ENCODE peak calls at places on chromosomes 7 and 10, in seven cellular contexts. One of them, this sample, is unnamed. For H3K4me1 and H3K27me3, the result is how much of the 10 kb centered on the place peaks cover.

GRCh38 chr10:76388321-76388720 is 956.9 kb downstream of the LRMDA start:
- DNase-seq in prostate gland: no peak
- DNase-seq in left ventricle myocardium inferior: no peak
- DNase-seq in ascending aorta: no peak
- DNase-seq in spleen: no peak
- DNase-seq in CD8-positive, alpha-beta memory T cell: no peak
- DNase-seq in IMR-90: peak
- DNase-seq in this sample: no peak

GRCh38 chr10:48536916-48537890 is 67.7 kb downstream of the ARHGAP22 start:
- DNase-seq in ascending aorta: no peak
- DNase-seq in spleen: peak
- DNase-seq in prostate gland: no peak
- DNase-seq in left ventricle myocardium inferior: no peak
- DNase-seq in CD8-positive, alpha-beta memory T cell: no peak
- DNase-seq in IMR-90: no peak
- DNase-seq in this sample: no peak

GRCh38 chr10:123135415-123136141 is at the start of gene HMX3:
- DNase-seq in IMR-90: peak
- DNase-seq in left ventricle myocardium inferior: no peak
- DNase-seq in spleen: no peak
- DNase-seq in prostate gland: no peak
- DNase-seq in ascending aorta: no peak
- DNase-seq in CD8-positive, alpha-beta memory T cell: no peak
- DNase-seq in this sample: no peak

GRCh38 chr10:127243490-127244272 is 47.3 kb upstream of the INSYN2A start:
- DNase-seq in IMR-90: peak
- DNase-seq in spleen: no peak
- DNase-seq in CD8-positive, alpha-beta memory T cell: peak
- DNase-seq in prostate gland: no peak
- DNase-seq in ascending aorta: no peak
- DNase-seq in left ventricle myocardium inferior: no peak
- DNase-seq in this sample: no peak

GRCh38 chr10:97050205-97050745 is 135.5 kb downstream of the SLIT1 start:
- DNase-seq in prostate gland: no peak
- DNase-seq in left ventricle myocardium inferior: no peak
- DNase-seq in CD8-positive, alpha-beta memory T cell: no peak
- DNase-seq in spleen: peak
- DNase-seq in ascending aorta: no peak
- DNase-seq in IMR-90: no peak
- DNase-seq in this sample: no peak

GRCh38 chr10:62732841-62733653 is 71.5 kb upstream of the ADO start:
- DNase-seq in prostate gland: no peak
- DNase-seq in left ventricle myocardium inferior: no peak
- DNase-seq in CD8-positive, alpha-beta memory T cell: peak
- DNase-seq in spleen: peak
- DNase-seq in IMR-90: peak
- DNase-seq in ascending aorta: no peak
- DNase-seq in this sample: no peak

GRCh38 chr10:44234471-44234850 is 150.4 kb downstream of the CXCL12 start:
- DNase-seq in spleen: no peak
- DNase-seq in left ventricle myocardium inferior: no peak
- DNase-seq in CD8-positive, alpha-beta memory T cell: no peak
- DNase-seq in ascending aorta: no peak
- DNase-seq in prostate gland: no peak
- DNase-seq in IMR-90: no peak
- DNase-seq in this sample: no peak

GRCh38 chr10:97540669-97541500 is 31.7 kb upstream of the ANKRD2 start:
- DNase-seq in prostate gland: no peak
- DNase-seq in IMR-90: no peak
- DNase-seq in left ventricle myocardium inferior: no peak
- DNase-seq in spleen: peak
- DNase-seq in ascending aorta: no peak
- DNase-seq in CD8-positive, alpha-beta memory T cell: no peak
- DNase-seq in this sample: no peak

GRCh38 chr7:57176928-57177635 is 44.8 kb upstream of the ZNF479 start:
- DNase-seq in ascending aorta: no peak
- DNase-seq in spleen: peak
- DNase-seq in IMR-90: no peak
- DNase-seq in left ventricle myocardium inferior: no peak
- DNase-seq in CD8-positive, alpha-beta memory T cell: no peak
- DNase-seq in prostate gland: no peak
- DNase-seq in this sample: no peak

GRCh38 chr10:49299816-49300139 is 808 bp downstream of the C10orf71 start:
- DNase-seq in prostate gland: no peak
- DNase-seq in CD8-positive, alpha-beta memory T cell: no peak
- DNase-seq in IMR-90: no peak
- DNase-seq in ascending aorta: no peak
- DNase-seq in spleen: no peak
- DNase-seq in left ventricle myocardium inferior: no peak
- DNase-seq in this sample: no peak

GRCh38 chr10:33066558-33067236 is 108.7 kb upstream of the ITGB1 start:
- DNase-seq in spleen: no peak
- DNase-seq in left ventricle myocardium inferior: no peak
- DNase-seq in ascending aorta: no peak
- DNase-seq in IMR-90: peak
- DNase-seq in prostate gland: no peak
- DNase-seq in CD8-positive, alpha-beta memory T cell: no peak
- DNase-seq in this sample: no peak

GRCh38 chr7:121558288-121558687 is 162.2 kb upstream of the FAM3C start:
- DNase-seq in IMR-90: no peak
- DNase-seq in left ventricle myocardium inferior: no peak
- DNase-seq in ascending aorta: no peak
- DNase-seq in prostate gland: no peak
- DNase-seq in spleen: no peak
- DNase-seq in CD8-positive, alpha-beta memory T cell: no peak
- DNase-seq in this sample: no peak

GRCh38 chr7:30800785-30801252 is 29.6 kb downstream of the MINDY4 start:
- DNase-seq in CD8-positive, alpha-beta memory T cell: peak
- DNase-seq in prostate gland: peak
- DNase-seq in left ventricle myocardium inferior: no peak
- DNase-seq in spleen: no peak
- DNase-seq in ascending aorta: peak
- DNase-seq in IMR-90: peak
- DNase-seq in this sample: peak

DNA sequence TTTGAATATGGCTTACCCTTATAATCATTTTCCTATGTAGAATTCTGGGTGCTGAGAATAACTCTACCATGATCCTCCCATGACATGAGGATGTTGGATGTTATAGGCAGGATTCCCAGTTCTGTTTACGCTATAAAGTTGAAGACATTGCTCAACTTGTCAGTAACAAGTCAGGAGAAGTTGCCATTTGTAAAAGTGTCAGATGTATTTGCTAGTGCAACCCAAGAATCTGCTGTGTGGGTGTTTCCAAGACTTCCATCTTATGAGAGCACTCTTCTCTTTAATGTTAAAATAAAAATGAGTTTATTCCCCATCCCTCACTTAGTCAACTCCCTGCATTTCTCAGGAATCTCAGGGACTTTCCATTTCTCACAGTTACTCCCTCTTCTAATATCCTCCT is 233.6 kb downstream of the C7orf25 start:
- DNase-seq in prostate gland: no peak
- DNase-seq in IMR-90: no peak
- DNase-seq in spleen: no peak
- DNase-seq in left ventricle myocardium inferior: no peak
- DNase-seq in CD8-positive, alpha-beta memory T cell: no peak
- DNase-seq in ascending aorta: no peak
- DNase-seq in this sample: no peak
- H3K4me1 ChIP-seq in prostate gland: under half
- H3K4me1 ChIP-seq in IMR-90: under half
- H3K4me1 ChIP-seq in spleen: under half
- H3K4me1 ChIP-seq in left ventricle myocardium inferior: under half
- H3K4me1 ChIP-seq in CD8-positive, alpha-beta memory T cell: under half
- H3K4me1 ChIP-seq in ascending aorta: under half
- H3K4me1 ChIP-seq in this sample: under half

GRCh38 chr10:99519690-99520039 is 13.1 kb upstream of the NKX2-3 start:
- DNase-seq in IMR-90: no peak
- DNase-seq in spleen: no peak
- DNase-seq in ascending aorta: no peak
- DNase-seq in left ventricle myocardium inferior: no peak
- DNase-seq in CD8-positive, alpha-beta memory T cell: no peak
- DNase-seq in prostate gland: no peak
- DNase-seq in this sample: no peak
- H3K27me3 ChIP-seq in IMR-90: half or more
- H3K27me3 ChIP-seq in spleen: under half
- H3K27me3 ChIP-seq in ascending aorta: under half
- H3K27me3 ChIP-seq in left ventricle myocardium inferior: half or more
- H3K27me3 ChIP-seq in CD8-positive, alpha-beta memory T cell: under half
- H3K27me3 ChIP-seq in prostate gland: under half
- H3K27me3 ChIP-seq in this sample: under half

GRCh38 chr10:59905066-59905734 is 1.2 kb downstream of the CCDC6 start:
- DNase-seq in IMR-90: peak
- DNase-seq in prostate gland: peak
- DNase-seq in ascending aorta: no peak
- DNase-seq in spleen: peak
- DNase-seq in left ventricle myocardium inferior: no peak
- DNase-seq in CD8-positive, alpha-beta memory T cell: no peak
- DNase-seq in this sample: no peak

GRCh38 chr10:59905735-59906416 is 480 bp downstream of the CCDC6 start:
- DNase-seq in IMR-90: no peak
- DNase-seq in CD8-positive, alpha-beta memory T cell: no peak
- DNase-seq in left ventricle myocardium inferior: no peak
- DNase-seq in prostate gland: no peak
- DNase-seq in ascending aorta: no peak
- DNase-seq in spleen: peak
- DNase-seq in this sample: no peak

GRCh38 chr10:59907537-59907917 is 1.2 kb upstream of the CCDC6 start:
- DNase-seq in CD8-positive, alpha-beta memory T cell: no peak
- DNase-seq in left ventricle myocardium inferior: no peak
- DNase-seq in ascending aorta: no peak
- DNase-seq in spleen: no peak
- DNase-seq in prostate gland: no peak
- DNase-seq in IMR-90: no peak
- DNase-seq in this sample: no peak

GRCh38 chr10:59907918-59908807 is 1.8 kb upstream of the CCDC6 start:
- DNase-seq in spleen: no peak
- DNase-seq in ascending aorta: peak
- DNase-seq in IMR-90: peak
- DNase-seq in CD8-positive, alpha-beta memory T cell: peak
- DNase-seq in left ventricle myocardium inferior: no peak
- DNase-seq in prostate gland: peak
- DNase-seq in this sample: peak

GRCh38 chr10:59906417-59907202 is at the start of gene CCDC6:
- DNase-seq in CD8-positive, alpha-beta memory T cell: peak
- DNase-seq in spleen: peak
- DNase-seq in left ventricle myocardium inferior: peak
- DNase-seq in ascending aorta: peak
- DNase-seq in IMR-90: peak
- DNase-seq in prostate gland: peak
- DNase-seq in this sample: peak
- H3K4me1 ChIP-seq in CD8-positive, alpha-beta memory T cell: under half
- H3K4me1 ChIP-seq in spleen: half or more
- H3K4me1 ChIP-seq in left ventricle myocardium inferior: half or more
- H3K4me1 ChIP-seq in ascending aorta: under half
- H3K4me1 ChIP-seq in IMR-90: under half
- H3K4me1 ChIP-seq in prostate gland: under half
- H3K4me1 ChIP-seq in this sample: half or more

DNA sequence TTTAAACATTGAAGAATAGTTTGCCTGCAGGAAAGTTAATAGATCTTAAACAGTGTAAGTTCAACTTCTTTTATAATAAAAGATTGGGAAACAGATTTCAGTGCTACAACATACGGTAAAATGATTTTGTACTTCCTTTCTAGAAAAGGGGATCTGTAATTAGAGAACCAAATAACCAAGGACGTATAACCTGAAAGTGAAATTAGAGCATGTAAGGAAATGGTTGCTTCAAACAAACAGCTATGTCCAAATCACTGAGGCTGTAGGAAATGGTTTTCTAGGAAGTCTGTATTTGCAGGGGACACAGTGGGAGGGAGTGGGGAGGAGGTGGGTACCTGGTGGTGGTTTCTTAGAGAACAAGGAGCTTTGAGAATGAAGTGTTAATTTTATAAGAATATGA is 57.9 kb upstream of the EXOC6 start:
- DNase-seq in prostate gland: no peak
- DNase-seq in spleen: no peak
- DNase-seq in IMR-90: no peak
- DNase-seq in left ventricle myocardium inferior: no peak
- DNase-seq in CD8-positive, alpha-beta memory T cell: no peak
- DNase-seq in ascending aorta: no peak
- DNase-seq in this sample: no peak
- H3K27me3 ChIP-seq in prostate gland: under half
- H3K27me3 ChIP-seq in spleen: under half
- H3K27me3 ChIP-seq in IMR-90: under half
- H3K27me3 ChIP-seq in left ventricle myocardium inferior: under half
- H3K27me3 ChIP-seq in CD8-positive, alpha-beta memory T cell: under half
- H3K27me3 ChIP-seq in ascending aorta: under half
- H3K27me3 ChIP-seq in this sample: under half

GRCh38 chr10:3926268-3926667 is 141.3 kb upstream of the KLF6 start:
- DNase-seq in spleen: no peak
- DNase-seq in IMR-90: no peak
- DNase-seq in CD8-positive, alpha-beta memory T cell: no peak
- DNase-seq in prostate gland: no peak
- DNase-seq in left ventricle myocardium inferior: no peak
- DNase-seq in ascending aorta: no peak
- DNase-seq in this sample: no peak
- H3K4me1 ChIP-seq in spleen: under half
- H3K4me1 ChIP-seq in IMR-90: under half
- H3K4me1 ChIP-seq in CD8-positive, alpha-beta memory T cell: under half
- H3K4me1 ChIP-seq in prostate gland: under half
- H3K4me1 ChIP-seq in left ventricle myocardium inferior: under half
- H3K4me1 ChIP-seq in ascending aorta: under half
- H3K4me1 ChIP-seq in this sample: under half

DNA sequence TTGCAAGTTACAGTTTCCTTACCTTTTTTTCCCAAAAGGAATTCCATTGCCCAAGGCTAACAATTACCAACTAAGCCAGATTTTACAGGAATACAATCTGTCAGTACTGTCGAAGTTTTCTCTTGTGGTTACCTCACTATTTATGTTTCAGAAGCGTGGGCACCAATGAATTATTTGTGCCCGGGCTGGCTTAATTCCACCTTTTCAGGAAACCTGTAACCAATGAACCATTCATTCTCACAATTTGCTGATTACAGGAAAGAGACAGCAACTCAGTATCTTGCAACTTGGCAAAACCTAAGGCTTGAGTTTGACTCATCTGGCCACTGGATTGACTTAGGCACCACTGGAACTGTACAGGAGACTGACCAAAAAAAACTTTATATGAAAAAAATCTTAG is 485.6 kb downstream of the INHBA start:
- DNase-seq in left ventricle myocardium inferior: no peak
- DNase-seq in CD8-positive, alpha-beta memory T cell: no peak
- DNase-seq in ascending aorta: no peak
- DNase-seq in IMR-90: no peak
- DNase-seq in spleen: no peak
- DNase-seq in prostate gland: no peak
- DNase-seq in this sample: no peak
- H3K27me3 ChIP-seq in left ventricle myocardium inferior: under half
- H3K27me3 ChIP-seq in CD8-positive, alpha-beta memory T cell: under half
- H3K27me3 ChIP-seq in ascending aorta: under half
- H3K27me3 ChIP-seq in IMR-90: under half
- H3K27me3 ChIP-seq in spleen: under half
- H3K27me3 ChIP-seq in prostate gland: under half
- H3K27me3 ChIP-seq in this sample: under half